ENCODE peak calls at places on chromosome 14, in ten cellular contexts. Z, E, A, M, R, S, D, K, B and X are unnamed samples.

GRCh38 chr14:85195872-85196477 is 334.0 kb upstream of the FLRT2 start:
- DNase-seq in D (peak; percentile 6), K (no peak), R (no peak), B (no peak), E (peak; percentile 38), M (no peak), S (no peak), A (no peak), Z (no peak), X (no peak)

GRCh38 chr14:58055497-58055896 is 96.5 kb downstream of the ARMH4 start:
- DNase-seq in S (no peak), M (no peak), Z (no peak), K (no peak), D (no peak), R (no peak), E (no peak), B (no peak), A (no peak), X (no peak)

GRCh38 chr14:93114713-93115068 is 1.0 kb downstream of the ITPK1 start:
- DNase-seq in M (no peak), E (no peak), K (peak; percentile 31), Z (no peak), S (no peak), R (peak; percentile 35), B (peak; percentile 29), A (no peak), D (peak; percentile 76), X (peak; percentile 4)

GRCh38 chr14:77248666-77249065 is 22.3 kb downstream of the NGB start:
- DNase-seq in K (no peak), S (no peak), R (no peak), M (no peak), A (no peak), B (no peak), Z (no peak), E (no peak), D (no peak), X (no peak)

GRCh38 chr14:96532632-96533031 is 30.4 kb downstream of the PAPOLA start:
- DNase-seq in D (no peak), E (no peak), A (no peak), R (no peak), B (no peak), K (no peak), M (no peak), S (no peak), Z (no peak), X (no peak)

GRCh38 chr14:72714094-72714493 is 179.8 kb downstream of the DPF3 start:
- DNase-seq in D (no peak), Z (no peak), B (peak; percentile 57), S (no peak), E (no peak), A (no peak), R (no peak), K (no peak), M (no peak), X (peak; percentile 46)

GRCh38 chr14:34981743-34982420 is 910 bp upstream of the SRP54 start:
- DNase-seq in Z (peak; percentile 40), R (peak; percentile 40), D (peak; percentile 57), M (peak; percentile 16), A (peak; percentile 4), S (no peak), B (no peak), E (no peak), K (peak; percentile 21), X (peak; percentile 12)

GRCh38 chr14:60630129-60630528 is 19.1 kb downstream of the SIX1 start:
- DNase-seq in S (no peak), E (no peak), M (no peak), B (no peak), Z (no peak), K (no peak), R (no peak), A (no peak), D (no peak), X (no peak)

GRCh38 chr14:100554696-100555320 is 32.4 kb downstream of the BEGAIN start:
- DNase-seq in S (no peak), Z (no peak), K (no peak), D (no peak), B (no peak), A (no peak), R (no peak), M (no peak), E (no peak), X (no peak)

GRCh38 chr14:104298458-104298857 is 160.1 kb downstream of the KIF26A start:
- DNase-seq in B (no peak), Z (no peak), R (no peak), M (no peak), D (peak; percentile 11), S (no peak), E (no peak), K (no peak), A (no peak), X (no peak)

GRCh38 chr14:49959822-49960408 is 67.0 kb downstream of the ARF6 start:
- DNase-seq in R (peak; percentile 13), M (no peak), A (no peak), E (no peak), D (no peak), Z (no peak), B (peak; percentile 45), S (no peak), K (no peak), X (no peak)

GRCh38 chr14:103697196-103697595 is 18.1 kb downstream of the XRCC3 start:
- DNase-seq in D (peak; percentile 54), R (no peak), M (no peak), B (no peak), A (no peak), S (no peak), K (no peak), Z (no peak), E (no peak), X (no peak)

GRCh38 chr14:62056789-62057188 is 294.6 kb downstream of the SNAPC1 start:
- DNase-seq in E (no peak), K (no peak), A (no peak), Z (no peak), B (no peak), R (no peak), D (no peak), M (no peak), S (no peak), X (no peak)

GRCh38 chr14:34649344-34649743 is 19.4 kb upstream of the SNX6 start:
- DNase-seq in M (no peak), Z (no peak), S (no peak), B (no peak), K (no peak), A (peak; percentile 81), D (no peak), E (peak; percentile 48), R (no peak), X (no peak)

GRCh38 chr14:77040309-77040994 is 11.9 kb upstream of the IRF2BPL start:
- DNase-seq in S (peak; percentile 95), K (peak; percentile 78), R (peak; percentile 72), M (peak; percentile 79), D (peak; percentile 100), A (peak; percentile 97), Z (peak; percentile 92), B (no peak), E (peak; percentile 68), X (peak; percentile 93)

GRCh38 chr14:85421166-85421877 is 108.6 kb upstream of the FLRT2 start:
- DNase-seq in D (no peak), Z (no peak), R (no peak), K (no peak), B (no peak), A (peak; percentile 33), M (no peak), S (no peak), E (peak; percentile 60), X (no peak)

GRCh38 chr14:71582705-71583104 is 349.5 kb upstream of the RGS6 start:
- DNase-seq in E (peak; percentile 35), R (no peak), S (no peak), M (no peak), B (no peak), K (no peak), D (no peak), A (peak; percentile 51), Z (no peak), X (no peak)

GRCh38 chr14:54738009-54738408 is 164.6 kb downstream of the GCH1 start:
- DNase-seq in B (no peak), Z (no peak), K (no peak), E (no peak), R (no peak), S (no peak), A (no peak), M (no peak), D (no peak), X (no peak)

GRCh38 chr14:101960225-101960624 is 4.1 kb upstream of the DYNC1H1 start:
- DNase-seq in A (no peak), K (peak; percentile 44), D (no peak), E (no peak), Z (peak; percentile 20), M (no peak), B (no peak), R (no peak), S (no peak), X (no peak)

GRCh38 chr14:55976219-55976618 is 142.0 kb upstream of the PELI2 start:
- DNase-seq in M (no peak), Z (no peak), A (no peak), S (no peak), B (no peak), K (no peak), R (no peak), E (no peak), D (peak; percentile 63), X (no peak)

GRCh38 chr14:87133073-87133815 is 859.7 kb downstream of the GALC start:
- DNase-seq in D (no peak), R (no peak), K (no peak), M (no peak), A (peak; percentile 88), Z (no peak), E (peak; percentile 83), S (no peak), B (no peak), X (no peak)

GRCh38 chr14:56709201-56709600 is 101.1 kb downstream of the OTX2 start:
- DNase-seq in B (no peak), E (no peak), M (no peak), D (no peak), R (no peak), S (no peak), A (no peak), K (no peak), Z (no peak), X (no peak)

GRCh38 chr14:56168007-56168616 is 49.9 kb downstream of the PELI2 start:
- DNase-seq in B (no peak), S (no peak), K (no peak), R (no peak), E (no peak), M (no peak), Z (no peak), D (no peak), A (no peak), X (no peak)

GRCh38 chr14:58740584-58740983 is 102.8 kb downstream of the DACT1 start:
- DNase-seq in Z (no peak), E (no peak), R (no peak), D (peak; percentile 58), S (no peak), K (no peak), A (no peak), M (no peak), B (no peak), X (no peak)

GRCh38 chr14:92599786-92600185 is 86.2 kb downstream of the RIN3 start:
- DNase-seq in R (no peak), D (no peak), E (no peak), S (no peak), B (no peak), A (no peak), Z (no peak), K (no peak), M (no peak), X (no peak)

GRCh38 chr14:33894339-33894738 is 56.5 kb downstream of the EGLN3 start:
- DNase-seq in S (no peak), A (no peak), K (no peak), B (no peak), Z (no peak), R (no peak), E (no peak), D (no peak), M (no peak), X (no peak)

GRCh38 chr14:101462726-101463565 is 98.3 kb upstream of the DIO3 start:
- DNase-seq in D (no peak), A (no peak), E (no peak), B (no peak), Z (peak; percentile 0), K (no peak), S (no peak), M (no peak), R (no peak), X (no peak)

GRCh38 chr14:59055439-59056045 is 132.9 kb upstream of the DAAM1 start:
- DNase-seq in M (no peak), K (peak; percentile 28), R (peak; percentile 41), Z (peak; percentile 34), B (peak; percentile 78), E (peak; percentile 78), S (peak; percentile 3), A (peak; percentile 30), D (no peak), X (no peak)